ENCODE peak calls at places on chromosomes 12 and 14, in six cellular contexts. L is OCI-LY7, Z is ovary, J is spleen, Y is lung, X is GM23248. R is an unnamed sample.

GRCh38 chr14:88426271-88426670 is 40.8 kb downstream of the SPATA7 start:
- DNase-seq in Z (no peak), J (no peak), L (no peak), X (no peak), Y (no peak), R (peak; percentile 61)

GRCh38 chr14:85444685-85445084 is 85.3 kb upstream of the FLRT2 start:
- DNase-seq in L (no peak), Y (no peak), Z (no peak), J (no peak), X (peak; percentile 22), R (no peak)

GRCh38 chr14:61331992-61332657 is 10.7 kb downstream of the PRKCH start:
- DNase-seq in J (no peak), X (no peak), Z (no peak), Y (no peak), L (no peak), R (no peak)

GRCh38 chr12:24954261-24954660 is 5.4 kb upstream of the BCAT1 start:
- DNase-seq in X (no peak), J (no peak), Z (no peak), Y (no peak), L (no peak), R (no peak)

GRCh38 chr14:40682131-40682913 is 924.4 kb upstream of the LRFN5 start:
- DNase-seq in Y (no peak), J (no peak), X (no peak), L (no peak), Z (no peak), R (no peak)

GRCh38 chr12:114000861-114001260 is 34.7 kb upstream of the RBM19 start:
- DNase-seq in Y (no peak), J (no peak), L (no peak), Z (no peak), X (no peak), R (no peak)

GRCh38 chr12:13288501-13288900 is 92.0 kb downstream of the EMP1 start:
- DNase-seq in Y (no peak), L (no peak), J (no peak), Z (no peak), X (no peak), R (no peak)

GRCh38 chr14:103885509-103885932 is 38.1 kb upstream of the PPP1R13B start:
- DNase-seq in Z (no peak), X (no peak), L (no peak), Y (no peak), J (no peak), R (no peak)

GRCh38 chr12:22409071-22409951 is 74.8 kb upstream of the ST8SIA1 start:
- DNase-seq in J (peak; percentile 68), Y (no peak), X (peak; percentile 2), Z (no peak), L (no peak), R (no peak)

GRCh38 chr14:88535149-88535548 is 19.7 kb downstream of the PTPN21 start:
- DNase-seq in X (peak; percentile 18), L (no peak), Z (no peak), J (no peak), Y (no peak), R (no peak)

GRCh38 chr14:89060191-89060590 is 235.7 kb downstream of the TTC8 start:
- DNase-seq in Z (no peak), X (peak; percentile 6), Y (no peak), J (no peak), L (no peak), R (no peak)

GRCh38 chr14:96917442-96917963 is 120.3 kb downstream of the VRK1 start:
- DNase-seq in Z (no peak), L (no peak), X (no peak), J (no peak), Y (no peak), R (no peak)

GRCh38 chr14:67738740-67739504 is 37.2 kb downstream of the RDH12 start:
- DNase-seq in Z (peak; percentile 59), X (peak; percentile 98), L (no peak), Y (peak; percentile 37), J (no peak), R (peak; percentile 84)

GRCh38 chr14:58722433-58722832 is 84.7 kb downstream of the DACT1 start:
- DNase-seq in Y (no peak), Z (no peak), J (no peak), L (no peak), X (no peak), R (no peak)

GRCh38 chr14:75615200-75615599 is 36.8 kb downstream of the FLVCR2 start:
- DNase-seq in J (peak; percentile 75), X (no peak), Z (no peak), Y (no peak), L (peak; percentile 29), R (no peak)

GRCh38 chr12:109739747-109740693 is 26.4 kb downstream of the FAM222A start:
- DNase-seq in L (peak; percentile 24), Y (no peak), J (peak; percentile 74), Z (peak; percentile 16), X (no peak), R (no peak)

GRCh38 chr12:99911967-99912366 is 72.8 kb downstream of the ANKS1B start:
- DNase-seq in L (no peak), Z (no peak), J (no peak), Y (no peak), X (peak; percentile 47), R (peak; percentile 49)

GRCh38 chr12:46523863-46524770 is 151.5 kb upstream of the SLC38A2 start:
- DNase-seq in Y (no peak), L (no peak), X (peak; percentile 98), J (no peak), Z (no peak), R (peak; percentile 75)

DNA sequence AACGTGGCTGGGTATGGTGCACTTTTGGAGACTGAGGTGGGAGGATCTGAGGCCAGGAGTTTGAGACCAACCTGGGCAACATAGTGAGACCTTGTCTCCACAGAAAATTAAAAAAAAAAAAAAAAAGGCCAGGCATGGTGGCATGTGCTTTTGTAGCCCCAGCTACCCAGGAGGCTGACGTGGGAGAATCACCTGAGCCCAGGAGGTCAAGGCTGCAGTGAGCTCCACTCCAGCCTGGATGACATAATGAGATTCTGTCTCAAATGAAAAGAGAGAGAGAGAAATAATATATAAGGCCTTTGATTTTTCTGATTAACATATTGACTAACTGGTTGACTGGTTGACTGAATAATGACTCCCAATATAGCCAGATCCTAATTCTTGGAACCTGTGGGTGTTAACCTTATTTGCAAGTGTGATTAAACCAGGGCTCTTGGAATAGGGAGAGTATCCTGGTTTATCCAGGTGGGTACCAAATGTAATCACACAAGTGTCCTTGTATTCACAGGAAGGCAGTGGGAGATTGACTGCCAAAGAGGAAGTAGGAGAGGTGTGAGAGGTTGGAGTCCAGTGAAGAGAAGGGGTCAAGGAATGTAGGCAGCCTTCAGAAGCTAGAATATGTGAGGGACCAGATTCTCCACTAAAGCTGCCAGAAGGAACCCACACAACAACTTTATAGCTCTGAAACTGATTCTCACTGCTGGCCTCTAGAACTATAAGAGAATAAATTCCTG is 12.0 kb downstream of the YY1 start:
- DNase-seq in Z (no peak), Y (no peak), X (no peak), L (no peak), J (no peak), R (no peak)
- H3K4me1 ChIP-seq in Z (peaks cover 18% of the 10 kb centered on the region), Y (peaks cover 39% of the 10 kb centered on the region), X (peaks cover 15% of the 10 kb centered on the region), L (peaks cover 84% of the 10 kb centered on the region), J (peaks cover 51% of the 10 kb centered on the region), R (peaks cover 11% of the 10 kb centered on the region)

DNA sequence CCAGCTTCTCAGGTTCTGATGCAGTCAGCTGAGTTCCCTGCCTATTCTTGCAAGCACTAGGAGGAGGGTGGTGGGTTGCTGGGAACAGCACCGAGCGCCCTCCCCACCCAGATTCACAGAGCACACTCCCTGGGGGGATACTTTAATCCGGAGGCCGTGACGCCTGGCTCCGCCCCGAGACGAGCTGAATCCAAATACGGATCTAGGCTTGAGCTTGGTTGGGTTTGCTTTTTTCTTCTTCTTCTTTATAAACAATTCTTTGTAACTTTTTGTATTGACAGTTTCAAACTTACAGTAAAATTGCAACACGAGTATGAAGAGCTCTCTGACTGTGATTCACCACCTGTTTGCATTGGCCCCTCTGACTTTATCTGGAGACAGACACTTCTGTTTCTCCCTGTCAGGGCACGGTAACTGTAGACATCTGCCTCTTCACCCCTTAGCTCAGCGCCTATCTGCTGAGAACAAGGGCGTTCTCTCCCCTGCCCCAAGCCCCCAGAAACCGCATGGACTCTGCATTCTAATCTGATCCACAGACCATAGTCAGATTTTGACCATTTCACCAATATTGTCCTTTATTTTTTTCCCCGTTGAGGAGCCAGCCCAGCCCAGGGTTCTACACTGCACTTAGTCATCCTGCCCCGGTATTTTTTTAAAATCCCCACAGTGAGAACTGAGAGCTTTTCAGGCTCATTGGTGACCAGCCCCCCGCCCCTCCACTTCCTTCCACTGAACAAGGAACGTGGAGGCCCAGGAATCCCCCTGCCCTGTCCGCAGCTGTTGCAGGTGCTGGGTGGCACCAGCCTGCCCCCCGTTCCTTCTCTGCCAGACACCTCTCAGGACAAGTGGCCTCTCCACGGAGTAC is 11.5 kb downstream of the RHOF start:
- DNase-seq in J (no peak), L (peak; percentile 48), Z (no peak), X (peak; percentile 53), Y (no peak), R (peak; percentile 62)
- H3K4me3 ChIP-seq in J (no peak overlapping the region), L (peak overlapping the region; percentile 20), Z (no peak overlapping the region), X (no peak overlapping the region), Y (no peak overlapping the region), R (peak overlapping the region; percentile 41)

GRCh38 chr14:68928770-68929550 is 50.1 kb downstream of the ACTN1 start:
- DNase-seq in Z (no peak), J (no peak), Y (no peak), L (no peak), X (no peak), R (no peak)
- H3K4me1 ChIP-seq in Z (peaks cover 7% of the 10 kb centered on the region), J (peaks cover 5% of the 10 kb centered on the region), Y (no peaks in the 10 kb centered on the region), L (no peaks in the 10 kb centered on the region), X (no peaks in the 10 kb centered on the region), R (peaks cover 11% of the 10 kb centered on the region)

GRCh38 chr14:70811065-70811464 is 1.8 kb upstream of the MAP3K9 start:
- DNase-seq in X (no peak), Z (no peak), L (no peak), J (no peak), Y (no peak), R (no peak)

GRCh38 chr14:70811578-70811977 is 2.3 kb upstream of the MAP3K9 start:
- DNase-seq in Z (no peak), J (no peak), Y (no peak), L (no peak), X (no peak), R (no peak)

GRCh38 chr14:70812124-70812818 is 3.0 kb upstream of the MAP3K9 start:
- DNase-seq in Z (no peak), J (no peak), Y (peak; percentile 53), L (no peak), X (no peak), R (no peak)

GRCh38 chr14:70809238-70810214 is at the start of gene MAP3K9:
- DNase-seq in J (peak; percentile 96), Z (peak; percentile 87), Y (peak; percentile 95), X (peak; percentile 39), L (peak; percentile 94), R (peak; percentile 56)

GRCh38 chr14:70810621-70811020 is 1.3 kb upstream of the MAP3K9 start:
- DNase-seq in J (no peak), Z (no peak), X (no peak), L (no peak), Y (no peak), R (no peak)
- H3K4me3 ChIP-seq in J (no peak overlapping the region), Z (no peak overlapping the region), X (no peak overlapping the region), L (peak overlapping the region; percentile 77), Y (no peak overlapping the region), R (no peak overlapping the region)

GRCh38 chr14:55586411-55586810 is 6.4 kb downstream of the KTN1 start:
- DNase-seq in L (no peak), X (no peak), Z (no peak), J (no peak), Y (no peak), R (peak; percentile 39)
- H3K4me1 ChIP-seq in L (peaks cover 40% of the 10 kb centered on the region), X (peaks cover 65% of the 10 kb centered on the region), Z (peaks cover 7% of the 10 kb centered on the region), J (peaks cover 41% of the 10 kb centered on the region), Y (peaks cover 26% of the 10 kb centered on the region), R (peaks cover 55% of the 10 kb centered on the region)

GRCh38 chr14:101705733-101706508 is 55.6 kb upstream of the PPP2R5C start:
- DNase-seq in Z (no peak), Y (peak; percentile 59), L (no peak), J (peak; percentile 95), X (peak; percentile 34), R (no peak)
- H3K4me3 ChIP-seq in Z (peak overlapping the region; percentile 7), Y (peak overlapping the region; percentile 23), L (no peak overlapping the region), J (peak overlapping the region; percentile 43), X (no peak overlapping the region), R (no peak overlapping the region)

R was measured in adipocyte.